ENCODE peak calls at places on chromosome 12, in five cellular contexts. One of them, this sample, is unnamed.

GRCh38 chr12:20588057-20588456 is 107.1 kb upstream of the SLCO1C1 start:
- DNase-seq in IMR-90: no peak
- DNase-seq in mesenchymal stem cell: no peak
- DNase-seq in neuronal stem cell: no peak
- DNase-seq in H1: no peak
- DNase-seq in this sample: peak

GRCh38 chr12:82574191-82574590 is 112.5 kb upstream of the TMTC2 start:
- DNase-seq in mesenchymal stem cell: no peak
- DNase-seq in neuronal stem cell: no peak
- DNase-seq in H1: no peak
- DNase-seq in IMR-90: no peak
- DNase-seq in this sample: no peak

GRCh38 chr12:45518516-45519235 is 210.8 kb upstream of the ARID2 start:
- DNase-seq in neuronal stem cell: no peak
- DNase-seq in H1: no peak
- DNase-seq in IMR-90: no peak
- DNase-seq in mesenchymal stem cell: no peak
- DNase-seq in this sample: no peak

GRCh38 chr12:118357327-118358007 is 15.2 kb downstream of the TAOK3 start:
- DNase-seq in IMR-90: peak
- DNase-seq in mesenchymal stem cell: peak
- DNase-seq in H1: no peak
- DNase-seq in neuronal stem cell: no peak
- DNase-seq in this sample: no peak

GRCh38 chr12:43206396-43206795 is 345.6 kb downstream of the ADAMTS20 start:
- DNase-seq in IMR-90: peak
- DNase-seq in mesenchymal stem cell: no peak
- DNase-seq in H1: no peak
- DNase-seq in neuronal stem cell: no peak
- DNase-seq in this sample: no peak

GRCh38 chr12:39505025-39505424 is 62.1 kb upstream of the KIF21A start:
- DNase-seq in IMR-90: no peak
- DNase-seq in mesenchymal stem cell: no peak
- DNase-seq in neuronal stem cell: no peak
- DNase-seq in H1: no peak
- DNase-seq in this sample: peak

GRCh38 chr12:3129301-3130052 is 52.3 kb downstream of the TSPAN9 start:
- DNase-seq in neuronal stem cell: no peak
- DNase-seq in IMR-90: peak
- DNase-seq in mesenchymal stem cell: peak
- DNase-seq in H1: no peak
- DNase-seq in this sample: no peak

GRCh38 chr12:50221228-50222008 is 54.2 kb upstream of the CERS5 start:
- DNase-seq in IMR-90: peak
- DNase-seq in mesenchymal stem cell: peak
- DNase-seq in neuronal stem cell: peak
- DNase-seq in H1: no peak
- DNase-seq in this sample: peak

DNA sequence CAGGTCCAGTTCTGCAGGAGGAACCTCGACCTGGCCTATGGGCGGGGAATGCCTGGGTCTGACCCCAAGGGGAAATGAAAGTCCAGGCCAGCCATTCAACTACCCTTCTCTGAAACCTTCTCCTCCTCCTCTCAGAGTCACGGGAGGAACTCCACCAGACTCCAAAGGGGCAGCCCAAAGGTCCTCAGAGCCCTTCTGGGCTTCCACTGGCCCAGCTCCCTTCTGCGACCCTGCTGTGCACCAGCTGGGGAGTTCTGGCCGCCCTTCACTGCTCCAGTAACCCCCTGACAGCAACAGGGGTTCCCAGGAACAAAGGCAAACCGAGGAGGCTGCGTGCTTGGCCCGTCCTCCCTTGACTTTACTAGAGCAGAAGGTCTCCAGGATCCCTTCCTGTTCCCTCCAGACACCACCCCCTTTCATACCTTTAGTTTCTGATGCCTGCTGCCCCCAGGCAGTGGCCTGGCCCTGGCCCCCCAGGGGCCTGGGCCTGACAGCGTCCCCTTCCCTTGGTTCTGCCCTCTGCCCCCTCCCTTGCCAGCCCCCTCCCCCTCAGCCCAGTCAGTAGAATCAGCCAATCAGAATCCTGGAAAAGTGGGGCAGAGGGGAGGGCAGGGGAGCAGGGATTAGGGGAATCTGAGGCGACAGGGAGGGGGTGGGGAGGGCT is 850 bp upstream of the ZNF385A start:
- DNase-seq in mesenchymal stem cell: no peak
- DNase-seq in H1: peak
- DNase-seq in IMR-90: no peak
- DNase-seq in neuronal stem cell: no peak
- DNase-seq in this sample: peak
- H4K8ac ChIP-seq in mesenchymal stem cell: peak
- H4K8ac ChIP-seq in H1: no peak
- H4K8ac ChIP-seq in IMR-90: no peak
- H4K8ac ChIP-seq in neuronal stem cell: no peak
- H4K8ac ChIP-seq in this sample: peak

GRCh38 chr12:64633940-64634337 is 23.6 kb downstream of the RASSF3 start:
- DNase-seq in neuronal stem cell: no peak
- DNase-seq in mesenchymal stem cell: peak
- DNase-seq in H1: no peak
- DNase-seq in IMR-90: peak
- DNase-seq in this sample: peak
- H3K4me3 ChIP-seq in neuronal stem cell: no peak
- H3K4me3 ChIP-seq in mesenchymal stem cell: no peak
- H3K4me3 ChIP-seq in H1: no peak
- H3K4me3 ChIP-seq in IMR-90: no peak
- H3K4me3 ChIP-seq in this sample: no peak

GRCh38 chr12:76856018-76856644 is 22.7 kb downstream of the CSRP2 start:
- DNase-seq in mesenchymal stem cell: no peak
- DNase-seq in neuronal stem cell: no peak
- DNase-seq in IMR-90: no peak
- DNase-seq in H1: no peak
- DNase-seq in this sample: no peak

GRCh38 chr12:76860301-76860700 is 18.5 kb downstream of the CSRP2 start:
- DNase-seq in IMR-90: no peak
- DNase-seq in neuronal stem cell: peak
- DNase-seq in H1: no peak
- DNase-seq in mesenchymal stem cell: no peak
- DNase-seq in this sample: no peak

GRCh38 chr12:76859621-76860020 is 19.2 kb downstream of the CSRP2 start:
- DNase-seq in mesenchymal stem cell: no peak
- DNase-seq in H1: no peak
- DNase-seq in neuronal stem cell: no peak
- DNase-seq in IMR-90: no peak
- DNase-seq in this sample: no peak

DNA sequence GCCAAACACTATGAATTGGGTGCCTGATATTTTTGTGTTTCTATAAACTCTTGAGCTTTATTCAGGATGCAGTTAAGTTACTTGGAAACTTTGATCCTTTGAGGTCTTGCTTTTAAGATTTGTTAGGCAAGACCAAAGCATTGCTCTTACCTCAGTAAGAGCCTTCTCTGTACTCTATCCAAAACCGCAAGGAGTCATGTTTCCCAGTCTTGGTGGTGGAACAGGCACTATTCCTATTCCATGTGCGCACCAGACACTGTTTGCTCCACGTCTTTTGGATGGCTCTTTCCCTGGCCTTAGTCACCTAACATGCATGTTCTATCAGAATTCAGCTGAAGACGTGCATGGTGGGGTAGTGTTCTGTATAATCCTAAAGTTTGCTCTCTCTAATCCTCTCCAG is 23.6 kb downstream of the CSRP2 start:
- DNase-seq in neuronal stem cell: no peak
- DNase-seq in H1: no peak
- DNase-seq in mesenchymal stem cell: no peak
- DNase-seq in IMR-90: no peak
- DNase-seq in this sample: no peak
- H4K8ac ChIP-seq in neuronal stem cell: no peak
- H4K8ac ChIP-seq in H1: no peak
- H4K8ac ChIP-seq in mesenchymal stem cell: no peak
- H4K8ac ChIP-seq in IMR-90: no peak
- H4K8ac ChIP-seq in this sample: no peak

DNA sequence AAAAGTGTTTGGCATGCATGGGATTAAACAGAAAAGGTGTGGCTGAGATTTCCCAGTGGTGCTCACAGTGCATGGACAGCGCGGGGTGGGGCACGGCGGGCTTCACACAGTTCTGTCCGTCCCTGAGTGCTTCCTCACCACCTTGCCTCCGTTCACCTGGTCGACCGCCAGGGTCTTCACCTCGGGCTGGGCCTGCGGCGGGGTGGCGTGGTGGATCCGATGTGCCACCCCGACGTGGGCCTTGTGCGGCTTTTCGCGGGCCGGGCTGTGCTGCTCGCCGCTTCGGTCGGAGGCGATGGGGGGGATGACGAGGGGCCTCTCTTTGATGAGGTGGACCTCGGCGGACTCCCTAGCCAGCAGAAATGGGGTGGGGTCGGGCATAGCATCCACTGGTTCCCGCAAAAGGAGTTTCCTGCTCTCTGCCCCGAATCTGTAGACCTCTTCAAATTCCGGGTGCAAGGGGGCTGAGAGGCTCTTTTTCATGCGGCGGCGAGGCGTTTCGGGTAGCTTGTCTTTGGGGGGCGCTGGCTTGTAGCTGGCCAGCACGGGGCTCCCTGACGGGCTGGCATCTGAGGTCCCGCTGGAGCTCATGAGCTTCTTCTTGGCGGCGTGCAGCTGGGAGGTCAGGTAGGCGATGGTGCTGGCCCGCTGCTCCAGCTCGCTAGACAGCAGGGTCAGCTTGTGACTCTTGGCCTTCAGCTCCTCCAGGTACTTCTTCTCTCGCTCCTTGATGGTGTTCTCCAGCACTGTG is 35.5 kb downstream of the CCDC92 start:
- DNase-seq in neuronal stem cell: no peak
- DNase-seq in H1: no peak
- DNase-seq in IMR-90: no peak
- DNase-seq in mesenchymal stem cell: no peak
- DNase-seq in this sample: no peak
- H3K4me3 ChIP-seq in neuronal stem cell: no peak
- H3K4me3 ChIP-seq in H1: no peak
- H3K4me3 ChIP-seq in IMR-90: no peak
- H3K4me3 ChIP-seq in mesenchymal stem cell: no peak
- H3K4me3 ChIP-seq in this sample: no peak

This sample was measured in mesendoderm.